ENCODE peak calls at places on chromosomes 7 and 10, in seven cellular contexts. G, P, B, Z, U, L and V are unnamed samples.

GRCh38 chr10:31619410-31620095 is 300.5 kb downstream of the ZEB1 start:
- DNase-seq in G (peak), P (no peak), B (no peak), Z (peak), U (no peak), L (no peak), V (peak)

GRCh38 chr7:98372993-98373392 is 27.9 kb downstream of the BAIAP2L1 start:
- DNase-seq in G (no peak), P (peak), B (no peak), Z (peak), U (no peak), L (no peak), V (no peak)

GRCh38 chr10:123395906-123396305 is 241.7 kb downstream of the BUB3 start:
- DNase-seq in G (no peak), P (no peak), B (no peak), Z (no peak), U (no peak), L (no peak), V (no peak)

GRCh38 chr7:144830024-144830785 is 5.6 kb downstream of the TPK1 start:
- DNase-seq in G (no peak), P (no peak), B (no peak), Z (peak), U (peak), L (no peak), V (no peak)

GRCh38 chr10:34200355-34200901 is 614.7 kb downstream of the PARD3 start:
- DNase-seq in G (no peak), P (no peak), B (no peak), Z (peak), U (no peak), L (no peak), V (no peak)

GRCh38 chr7:47938574-47939165 is 9.6 kb downstream of the PKD1L1 start:
- DNase-seq in G (no peak), P (peak), B (no peak), Z (no peak), U (no peak), L (no peak), V (no peak)

GRCh38 chr7:44077681-44078091 is 4.6 kb downstream of the POLM start:
- DNase-seq in G (peak), P (no peak), B (no peak), Z (no peak), U (no peak), L (no peak), V (peak)

GRCh38 chr10:58834093-58834674 is 321.5 kb downstream of the BICC1 start:
- DNase-seq in G (no peak), P (no peak), B (no peak), Z (no peak), U (no peak), L (no peak), V (no peak)

GRCh38 chr7:127824682-127825081 is 172.7 kb downstream of the SND1 start:
- DNase-seq in G (no peak), P (peak), B (no peak), Z (no peak), U (no peak), L (no peak), V (no peak)

GRCh38 chr10:131901181-131901829 is 497 bp downstream of the PPP2R2D start:
- DNase-seq in G (peak), P (peak), B (peak), Z (peak), U (peak), L (no peak), V (peak)

GRCh38 chr7:24138366-24138765 is 145.6 kb upstream of the NPY start:
- DNase-seq in G (no peak), P (no peak), B (no peak), Z (no peak), U (no peak), L (no peak), V (no peak)

GRCh38 chr10:51092402-51092801 is 18.1 kb downstream of the PRKG1 start:
- DNase-seq in G (peak), P (peak), B (no peak), Z (peak), U (no peak), L (no peak), V (peak)

GRCh38 chr10:101238732-101239105 is 9.5 kb upstream of the LBX1 start:
- DNase-seq in G (no peak), P (no peak), B (no peak), Z (no peak), U (peak), L (no peak), V (no peak)

GRCh38 chr7:140349172-140349771 is 49.1 kb downstream of the SLC37A3 start:
- DNase-seq in G (no peak), P (peak), B (no peak), Z (peak), U (no peak), L (no peak), V (no peak)

GRCh38 chr10:17196573-17196972 is 4.9 kb downstream of the TRDMT1 start:
- DNase-seq in G (no peak), P (no peak), B (no peak), Z (no peak), U (no peak), L (no peak), V (no peak)

GRCh38 chr10:103752680-103753248 is 102.6 kb downstream of the SH3PXD2A start:
- DNase-seq in G (peak), P (peak), B (no peak), Z (peak), U (peak), L (no peak), V (no peak)